ENCODE peak calls at places on chromosomes 16 and 17, in nine cellular contexts. S is transverse colon, B is fibroblast of lung, F is WTC11, O is MCF 10A, A is A549, P is endothelial cell, D is tibial artery, I is heart right ventricle. R is an unnamed sample.

GRCh38 chr16:81360135-81360534 is 45.4 kb downstream of the GAN start:
- DNase-seq in O (no peak), I (no peak), F (no peak), P (no peak), S (no peak), D (no peak), B (no peak), A (no peak), R (no peak)

GRCh38 chr17:79624658-79625478 is 14.0 kb upstream of the RBFOX3 start:
- DNase-seq in A (no peak), S (peak), F (peak), I (no peak), O (no peak), P (no peak), B (no peak), D (peak), R (no peak)

GRCh38 chr17:62911106-62911505 is 54.9 kb upstream of the TANC2 start:
- DNase-seq in O (no peak), P (no peak), D (no peak), A (no peak), B (no peak), I (no peak), F (no peak), S (no peak), R (no peak)

GRCh38 chr17:82300707-82301270 is 16.6 kb downstream of the CD7 start:
- DNase-seq in B (peak), F (peak), A (peak), I (peak), S (peak), P (peak), D (no peak), O (peak), R (peak)

GRCh38 chr16:9072806-9073341 is 18.6 kb upstream of the HAPSTR1 start:
- DNase-seq in D (no peak), I (no peak), S (no peak), A (no peak), O (peak), F (no peak), B (peak), P (no peak), R (no peak)

GRCh38 chr17:71966459-71967313 is 154.1 kb upstream of the SOX9 start:
- DNase-seq in F (no peak), S (no peak), A (no peak), B (no peak), I (no peak), O (no peak), P (no peak), D (peak), R (no peak)

GRCh38 chr17:488993-489757 is 136.6 kb upstream of the RPH3AL start:
- DNase-seq in S (no peak), F (peak), P (peak), O (no peak), B (peak), I (no peak), A (no peak), D (no peak), R (peak)

GRCh38 chr17:21345236-21345635 is 30.9 kb upstream of the KCNJ12 start:
- DNase-seq in A (no peak), B (no peak), I (no peak), F (no peak), D (peak), O (peak), P (no peak), S (no peak), R (no peak)

GRCh38 chr16:660132-660458 is 7.8 kb upstream of the RHOT2 start:
- DNase-seq in F (no peak), P (no peak), S (no peak), O (no peak), A (no peak), D (no peak), I (no peak), B (no peak), R (no peak)

GRCh38 chr17:45225964-45226530 is 4.4 kb downstream of the FMNL1 start:
- DNase-seq in O (no peak), P (no peak), I (peak), F (no peak), A (no peak), S (peak), B (no peak), D (peak), R (no peak)

GRCh38 chr17:64615025-64615677 is 47.0 kb downstream of the SMURF2 start:
- DNase-seq in O (no peak), I (no peak), B (peak), A (no peak), S (no peak), P (no peak), F (no peak), D (no peak), R (no peak)

GRCh38 chr16:83356266-83356665 is 451.5 kb upstream of the HSBP1 start:
- DNase-seq in O (peak), P (peak), A (peak), B (peak), S (no peak), I (no peak), D (no peak), F (peak), R (peak)

GRCh38 chr17:28956861-28957260 is 5.5 kb upstream of the PHF12 start:
- DNase-seq in A (no peak), P (no peak), S (no peak), F (peak), I (no peak), D (peak), B (no peak), O (no peak), R (no peak)

GRCh38 chr17:28570716-28571254 is 539 bp downstream of the PIGS start:
- DNase-seq in B (no peak), A (peak), I (peak), D (no peak), F (peak), O (no peak), P (no peak), S (peak), R (peak)

GRCh38 chr17:44278006-44278405 is 10.1 kb upstream of the SLC4A1 start:
- DNase-seq in F (no peak), A (no peak), B (no peak), D (no peak), I (no peak), S (no peak), O (no peak), P (no peak), R (no peak)

GRCh38 chr16:80899804-80900592 is 95.6 kb upstream of the CDYL2 start:
- DNase-seq in A (no peak), O (peak), I (peak), D (peak), F (no peak), P (no peak), B (peak), S (peak), R (no peak)

GRCh38 chr16:53937068-53937614 is 233.2 kb downstream of the FTO start:
- DNase-seq in P (no peak), D (no peak), F (no peak), I (no peak), O (no peak), A (no peak), S (no peak), B (no peak), R (peak)

DNA sequence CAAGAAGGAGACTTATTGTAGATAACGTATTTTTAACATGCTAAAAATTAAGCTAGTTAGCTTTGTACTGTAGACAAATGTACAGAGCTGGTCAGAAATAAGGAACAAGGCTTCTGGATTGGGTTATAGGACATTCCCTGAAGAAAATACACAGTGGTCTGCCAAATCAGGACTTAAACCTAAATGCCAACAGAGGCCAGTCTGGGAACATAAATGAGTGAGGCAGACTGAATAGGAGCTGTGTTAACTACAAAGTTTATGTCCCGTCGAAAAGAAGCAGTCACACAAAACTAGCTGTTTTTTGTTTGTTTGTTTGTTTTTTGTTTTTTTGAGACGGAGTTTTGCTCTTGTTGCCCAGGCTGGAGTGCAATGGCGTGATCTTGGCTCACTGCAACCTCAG is 120.4 kb upstream of the C17orf78 start:
- DNase-seq in I (no peak), F (no peak), A (no peak), D (no peak), B (no peak), S (no peak), O (no peak), P (no peak), R (no peak)
- TF ChIP-seq CTCF in I (no peak), F (no peak), A (no peak), D (no peak), B (no peak), S (no peak), O (no peak), P (no peak), R (no peak)

GRCh38 chr17:9886141-9886930 is 18.7 kb downstream of the RCVRN start:
- DNase-seq in O (no peak), I (no peak), F (no peak), A (no peak), S (no peak), B (no peak), D (no peak), P (no peak), R (no peak)

GRCh38 chr17:9895923-9896322 is 9.1 kb downstream of the RCVRN start:
- DNase-seq in P (no peak), B (no peak), S (no peak), I (no peak), F (no peak), A (no peak), O (no peak), D (no peak), R (no peak)

GRCh38 chr17:9893606-9894005 is 11.5 kb downstream of the RCVRN start:
- DNase-seq in I (no peak), A (no peak), O (peak), P (no peak), D (no peak), F (no peak), B (no peak), S (no peak), R (no peak)

GRCh38 chr17:9887521-9887920 is 17.6 kb downstream of the RCVRN start:
- DNase-seq in O (peak), S (no peak), P (no peak), A (peak), I (no peak), D (no peak), B (no peak), F (no peak), R (no peak)

DNA sequence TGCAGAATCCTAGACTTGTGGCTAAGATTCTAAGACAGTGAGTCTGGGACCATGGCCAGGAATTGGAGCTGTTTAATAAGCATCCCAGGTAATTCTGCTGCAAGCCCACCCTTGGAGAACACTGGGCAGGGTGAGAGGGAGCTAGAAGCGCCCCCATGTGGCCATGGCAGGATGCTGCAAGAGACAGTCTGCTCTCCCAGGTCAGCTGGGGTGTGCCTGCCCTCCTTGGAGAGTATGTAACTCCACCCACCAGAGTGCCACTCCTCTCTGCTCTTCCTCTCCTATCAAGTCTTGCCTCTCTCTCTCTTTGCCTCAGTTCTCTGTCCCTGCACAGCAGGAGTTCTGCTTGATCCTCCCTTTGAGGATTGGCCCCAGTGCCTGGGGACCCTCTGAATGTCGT is 14.9 kb downstream of the RCVRN start:
- DNase-seq in D (no peak), F (peak), A (peak), P (peak), O (peak), S (no peak), B (no peak), I (peak), R (peak)
- TF ChIP-seq CTCF in D (peak), F (peak), A (peak), P (peak), O (peak), S (no peak), B (no peak), I (peak), R (peak)

DNA sequence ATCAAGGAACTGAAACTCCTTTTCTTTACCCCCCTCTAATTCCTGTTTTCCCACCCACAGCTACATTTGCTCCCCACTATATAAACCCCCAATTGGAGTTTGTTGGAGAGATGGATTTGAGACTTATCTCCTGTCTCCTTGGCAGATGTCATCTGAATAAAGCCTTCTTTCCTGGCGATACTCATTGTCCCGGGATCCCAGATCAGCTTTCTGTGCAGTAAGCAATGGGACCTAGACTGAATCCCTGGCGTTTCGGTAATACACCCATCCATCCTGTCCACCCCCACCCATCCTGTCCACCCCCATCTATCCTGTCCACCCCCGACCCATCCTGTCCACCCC is 22.2 kb downstream of the QPRT start:
- DNase-seq in I (no peak), P (no peak), F (no peak), A (no peak), B (no peak), O (no peak), D (no peak), S (no peak), R (no peak)
- TF ChIP-seq CTCF in I (no peak), P (no peak), F (no peak), A (no peak), B (no peak), O (no peak), D (no peak), S (no peak), R (no peak)

DNA sequence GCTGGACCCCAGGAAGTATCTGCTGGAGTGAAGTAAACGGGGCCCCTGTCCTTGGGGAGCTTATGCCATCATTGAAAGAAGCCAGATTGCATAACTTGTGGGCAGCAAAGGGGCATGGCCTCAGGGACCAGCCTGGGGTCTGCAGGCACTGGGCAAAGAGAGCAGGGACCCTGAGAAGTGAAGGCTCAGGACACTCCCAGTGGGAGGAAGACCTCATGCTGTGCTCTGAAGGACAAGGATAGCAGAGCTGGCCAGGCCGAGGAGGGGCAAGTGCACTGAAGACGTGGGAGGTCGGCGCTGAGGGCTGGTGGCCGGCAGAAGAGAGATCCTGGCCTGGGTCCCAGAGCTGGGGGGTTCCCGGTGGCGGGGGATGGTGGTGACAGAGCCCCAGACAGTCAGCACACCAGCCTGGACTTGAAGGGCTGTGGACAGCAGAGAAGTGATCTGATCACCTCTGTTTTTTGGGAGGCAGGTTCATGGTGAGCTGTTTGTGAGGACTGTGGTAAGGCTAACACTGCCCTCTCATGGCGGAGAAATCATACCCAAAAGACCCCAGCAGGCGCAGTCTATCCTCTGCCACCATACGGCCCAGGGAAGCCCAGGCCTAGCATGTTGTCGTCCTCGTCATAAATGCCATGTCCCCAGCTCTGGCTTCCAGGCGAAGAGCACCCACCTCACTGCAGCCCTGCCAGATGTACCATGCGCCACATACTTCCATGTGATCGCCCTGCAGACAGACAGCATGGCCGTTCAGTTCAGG is 7.1 kb upstream of the CNP start:
- DNase-seq in O (peak), F (peak), S (no peak), P (peak), B (peak), D (no peak), A (peak), I (no peak), R (peak)
- TF ChIP-seq CTCF in O (peak), F (no peak), S (no peak), P (peak), B (peak), D (no peak), A (peak), I (peak), R (peak)

GRCh38 chr16:66661210-66661560 is 35.4 kb downstream of the CMTM4 start:
- DNase-seq in S (no peak), D (no peak), A (no peak), B (no peak), I (no peak), F (no peak), P (no peak), O (no peak), R (no peak)

GRCh38 chr16:66658143-66658859 is 38.2 kb downstream of the CMTM4 start:
- DNase-seq in D (no peak), O (no peak), I (no peak), P (no peak), B (no peak), A (no peak), S (no peak), F (no peak), R (no peak)

GRCh38 chr16:66658860-66659190 is 37.7 kb downstream of the CMTM4 start:
- DNase-seq in B (no peak), A (no peak), O (no peak), P (no peak), S (no peak), I (no peak), D (no peak), F (no peak), R (no peak)

GRCh38 chr16:66660422-66661209 is 35.9 kb downstream of the CMTM4 start:
- DNase-seq in B (peak), O (peak), F (peak), P (peak), I (peak), A (peak), S (peak), D (peak), R (peak)

GRCh38 chr16:66662445-66663194 is 33.9 kb downstream of the CMTM4 start:
- DNase-seq in O (peak), I (no peak), A (peak), D (no peak), B (peak), S (no peak), P (no peak), F (no peak), R (no peak)
- TF ChIP-seq CTCF in O (peak), I (no peak), A (peak), D (peak), B (peak), S (peak), P (no peak), F (no peak), R (peak)

DNA sequence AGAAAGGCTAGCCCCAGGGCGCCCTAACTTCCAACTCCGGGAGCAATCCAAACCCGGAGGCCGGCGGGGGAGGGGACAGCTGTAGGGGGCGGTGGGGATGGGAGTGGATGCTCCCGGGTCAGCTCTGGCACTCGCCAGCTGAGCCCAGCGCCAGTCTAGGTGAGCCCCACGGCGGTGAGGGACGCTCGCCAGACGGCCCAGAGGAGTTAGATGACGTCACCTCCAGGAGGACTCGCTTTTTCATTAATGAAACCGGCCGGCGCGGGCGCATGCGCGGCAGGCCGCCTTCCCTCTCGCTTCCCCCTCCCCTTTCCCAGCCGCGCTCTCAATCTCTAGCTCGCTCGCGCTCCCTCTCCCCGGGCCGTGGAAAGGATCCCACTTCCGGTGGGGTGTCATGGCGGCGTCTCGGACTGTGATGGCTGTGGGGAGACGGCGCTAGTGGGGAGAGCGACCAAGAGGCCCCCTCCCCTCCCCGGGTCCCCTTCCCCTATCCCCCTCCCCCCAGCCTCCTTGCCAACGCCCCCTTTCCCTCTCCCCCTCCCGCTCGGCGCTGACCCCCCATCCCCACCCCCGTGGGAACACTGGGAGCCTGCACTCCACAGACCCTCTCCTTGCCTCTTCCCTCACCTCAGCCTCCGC is at the start of gene NF1:
- DNase-seq in P (peak), A (peak), D (peak), O (peak), S (peak), B (peak), I (peak), F (peak), R (peak)
- TF ChIP-seq CTCF in P (no peak), A (no peak), D (no peak), O (no peak), S (no peak), B (no peak), I (no peak), F (no peak), R (no peak)

GRCh38 chr17:74521701-74522201 is 9.5 kb downstream of the CD300LB start:
- DNase-seq in A (no peak), S (no peak), D (peak), F (no peak), B (no peak), O (no peak), P (no peak), I (no peak), R (no peak)
- TF ChIP-seq CTCF in A (no peak), S (no peak), D (no peak), F (no peak), B (no peak), O (no peak), P (no peak), I (no peak), R (no peak)

DNA sequence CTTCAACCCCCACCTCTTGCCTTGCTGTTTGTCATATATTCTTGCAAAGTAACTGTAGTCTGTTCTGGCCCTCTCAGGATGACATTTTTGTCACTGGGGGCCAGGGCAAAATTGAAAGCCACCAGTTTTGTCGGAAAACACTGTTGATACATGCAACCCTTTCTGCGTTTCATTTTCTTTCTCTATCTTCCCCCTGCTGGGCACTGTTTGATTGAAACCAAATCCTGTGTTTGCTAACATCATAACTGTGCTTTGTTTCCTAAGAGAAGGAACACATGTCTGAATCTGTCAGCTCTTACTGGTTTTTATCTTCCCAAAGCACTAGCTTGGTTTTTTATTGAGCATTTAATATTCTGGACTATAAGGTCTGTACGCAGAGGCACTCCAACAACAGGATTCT is 11.7 kb upstream of the CPPED1 start:
- DNase-seq in P (no peak), O (no peak), S (no peak), D (no peak), B (no peak), A (no peak), F (no peak), I (no peak), R (no peak)
- TF ChIP-seq CTCF in P (no peak), O (no peak), S (no peak), D (no peak), B (no peak), A (no peak), F (no peak), I (no peak), R (no peak)

R was measured in neural crest cell.